ENCODE peak calls at places on chromosomes 6 and 20, in seven cellular contexts. T is NCI-H146; D is activated naive CD4-positive, alpha-beta T cell; N is caudate nucleus; F is NB4; P is stimulated activated CD4-positive, alpha-beta T cell treated with anti-CD3 and anti-CD28 coated beads, TNF-alpha, amount 100 ng/mL, for 24 hours; Z is nephron progenitor cell. G is an unnamed sample.

GRCh38 chr6:53168516-53169257 is 20.0 kb upstream of the GCM1 start:
- DNase-seq in D (no peak), Z (no peak), N (no peak), F (no peak), P (no peak), T (no peak), G (no peak)

GRCh38 chr6:6886160-6886885 is 221.4 kb upstream of the RREB1 start:
- DNase-seq in T (no peak), N (no peak), D (no peak), P (no peak), F (peak), Z (no peak), G (peak)

GRCh38 chr20:40676466-40676865 is 12.6 kb downstream of the MAFB start:
- DNase-seq in T (no peak), N (no peak), D (no peak), F (no peak), Z (no peak), P (no peak), G (no peak)

GRCh38 chr6:18795726-18796125 is 408.6 kb downstream of the RNF144B start:
- DNase-seq in D (no peak), T (no peak), P (no peak), Z (no peak), N (no peak), F (no peak), G (no peak)

GRCh38 chr6:259901-260508 is 32.3 kb upstream of the DUSP22 start:
- DNase-seq in F (no peak), D (no peak), Z (no peak), T (no peak), N (no peak), P (no peak), G (no peak)

GRCh38 chr6:53795254-53795701 is 473 bp downstream of the LRRC1 start:
- DNase-seq in P (no peak), N (no peak), D (no peak), Z (no peak), F (no peak), T (peak), G (peak)

GRCh38 chr6:42177514-42178364 is 4.6 kb downstream of the GUCA1A start:
- DNase-seq in T (no peak), Z (peak), P (no peak), D (peak), F (no peak), N (peak), G (no peak)

GRCh38 chr6:30490031-30490876 is 945 bp downstream of the HLA-E start:
- DNase-seq in D (peak), T (peak), P (peak), F (peak), Z (peak), N (no peak), G (peak)

GRCh38 chr20:49938173-49939163 is 2.3 kb downstream of the RNF114 start:
- DNase-seq in N (no peak), F (no peak), T (no peak), Z (peak), P (no peak), D (no peak), G (no peak)

GRCh38 chr20:6731951-6732580 is 35.4 kb upstream of the BMP2 start:
- DNase-seq in F (no peak), D (no peak), N (peak), P (no peak), Z (no peak), T (no peak), G (no peak)

GRCh38 chr6:31639449-31639861 is 13.0 kb downstream of the BAG6 start:
- DNase-seq in T (no peak), D (no peak), N (no peak), P (peak), Z (no peak), F (peak), G (no peak)

GRCh38 chr6:56692586-56693245 is 50.0 kb upstream of the DST start:
- DNase-seq in F (no peak), T (no peak), N (no peak), P (no peak), Z (no peak), D (no peak), G (peak)

GRCh38 chr6:166318649-166319600 is 10.7 kb upstream of the PRR18 start:
- DNase-seq in F (no peak), T (peak), N (no peak), D (no peak), Z (no peak), P (no peak), G (peak)

G was measured in OCI-M1.